ENCODE peak calls at places on chromosomes 3 and 15, in nine cellular contexts. M, P, V, J, S, W, O, R and I are unnamed samples.

GRCh38 chr15:61517776-61518175 is 288.7 kb upstream of the RORA start:
- DNase-seq in J (no peak), O (no peak), P (no peak), M (no peak), V (no peak), R (no peak), W (no peak), S (no peak), I (no peak)

GRCh38 chr3:127170794-127171193 is 22.1 kb upstream of the PRR23E start:
- DNase-seq in P (no peak), R (no peak), S (peak; percentile 27), W (peak; percentile 19), O (no peak), J (no peak), V (peak; percentile 92), M (peak; percentile 64), I (peak; percentile 41)

GRCh38 chr3:186287723-186288122 is 74.3 kb downstream of the DGKG start:
- DNase-seq in M (peak; percentile 85), R (no peak), O (no peak), J (no peak), W (no peak), S (peak; percentile 77), V (no peak), P (no peak), I (no peak)

GRCh38 chr3:57127849-57128566 is 37.1 kb downstream of the IL17RD start:
- DNase-seq in J (no peak), O (no peak), R (no peak), P (no peak), W (no peak), S (no peak), M (no peak), V (no peak), I (no peak)

GRCh38 chr3:72535789-72536188 is 312.5 kb downstream of the SHQ1 start:
- DNase-seq in P (no peak), R (no peak), O (no peak), M (no peak), S (no peak), V (no peak), W (no peak), J (no peak), I (no peak)

GRCh38 chr3:196082471-196082971 is 631 bp upstream of the TFRC start:
- DNase-seq in P (no peak), V (peak; percentile 50), W (no peak), M (peak; percentile 7), R (no peak), J (peak; percentile 3), S (no peak), O (no peak), I (no peak)

GRCh38 chr15:98503970-98504369 is 144.4 kb upstream of the IGF1R start:
- DNase-seq in V (no peak), S (peak; percentile 99), R (no peak), W (no peak), P (no peak), J (no peak), M (peak; percentile 50), O (no peak), I (no peak)

GRCh38 chr15:96147267-96147666 is 183.2 kb upstream of the NR2F2 start:
- DNase-seq in P (no peak), R (no peak), J (no peak), V (no peak), S (no peak), W (no peak), O (no peak), M (no peak), I (no peak)

GRCh38 chr3:77411990-77412389 is 372.1 kb downstream of the ROBO2 start:
- DNase-seq in S (no peak), V (no peak), M (no peak), P (no peak), R (no peak), W (no peak), J (no peak), O (no peak), I (no peak)

GRCh38 chr3:106740116-106740515 is 637.1 kb upstream of the CCDC54 start:
- DNase-seq in W (no peak), V (no peak), P (no peak), M (no peak), O (no peak), S (no peak), J (no peak), R (no peak), I (no peak)

GRCh38 chr3:16618721-16619120 is 13.5 kb upstream of the DAZL start:
- DNase-seq in M (peak; percentile 16), S (peak; percentile 2), O (no peak), V (no peak), J (no peak), P (no peak), R (no peak), W (no peak), I (no peak)

GRCh38 chr15:66880380-66881155 is 178.5 kb downstream of the SMAD6 start:
- DNase-seq in W (no peak), S (no peak), R (no peak), P (no peak), J (no peak), V (no peak), O (no peak), M (no peak), I (no peak)

GRCh38 chr3:63441262-63441661 is 163.2 kb downstream of the SYNPR start:
- DNase-seq in W (no peak), J (no peak), R (no peak), O (no peak), V (no peak), S (no peak), M (no peak), P (no peak), I (no peak)

GRCh38 chr3:181694805-181695660 is 16.7 kb upstream of the SOX2 start:
- DNase-seq in R (no peak), P (peak; percentile 77), M (no peak), W (peak; percentile 70), V (no peak), S (no peak), O (no peak), J (no peak), I (no peak)

GRCh38 chr3:170038434-170039110 is 777 bp downstream of the GPR160 start:
- DNase-seq in S (no peak), R (no peak), M (no peak), J (no peak), O (no peak), W (no peak), P (peak; percentile 74), V (no peak), I (no peak)

GRCh38 chr15:29129221-29129620 is 140.4 kb downstream of the NSMCE3 start:
- DNase-seq in P (peak; percentile 23), V (no peak), S (no peak), O (no peak), W (no peak), J (no peak), M (no peak), R (no peak), I (no peak)

GRCh38 chr3:142863010-142863787 is 25.7 kb downstream of the PCOLCE2 start:
- DNase-seq in P (no peak), J (no peak), V (no peak), S (no peak), W (no peak), M (no peak), O (no peak), R (no peak), I (no peak)

GRCh38 chr3:179098388-179099077 is 26.9 kb upstream of the ZMAT3 start:
- DNase-seq in S (peak; percentile 73), W (no peak), O (no peak), R (no peak), P (no peak), V (no peak), J (no peak), M (peak; percentile 82), I (no peak)

GRCh38 chr3:143601738-143602480 is 246.4 kb downstream of the SLC9A9 start:
- DNase-seq in V (no peak), S (peak; percentile 79), O (no peak), P (no peak), M (peak; percentile 37), W (no peak), R (no peak), J (no peak), I (no peak)

GRCh38 chr15:88981244-88982215 is 68.4 kb upstream of the MFGE8 start:
- DNase-seq in R (no peak), O (no peak), M (no peak), S (no peak), W (no peak), P (no peak), V (no peak), J (peak; percentile 66), I (no peak)

GRCh38 chr3:175338775-175339535 is 479.8 kb downstream of the NAALADL2 start:
- DNase-seq in S (peak; percentile 79), M (peak; percentile 73), V (no peak), R (no peak), O (no peak), P (peak; percentile 54), J (peak; percentile 10), W (no peak), I (no peak)

GRCh38 chr3:138945646-138946553 is 1.0 kb downstream of the FOXL2 start:
- DNase-seq in W (no peak), J (peak; percentile 35), V (no peak), P (no peak), O (no peak), S (no peak), M (peak; percentile 23), R (no peak), I (no peak)

GRCh38 chr3:97810779-97811390 is 10.9 kb upstream of the CRYBG3 start:
- DNase-seq in V (no peak), W (no peak), S (peak; percentile 5), O (no peak), J (no peak), M (peak; percentile 38), P (no peak), R (no peak), I (no peak)

GRCh38 chr3:50639055-50639494 is 22.1 kb downstream of the MAPKAPK3 start:
- DNase-seq in J (no peak), R (no peak), O (no peak), W (no peak), P (no peak), V (no peak), S (peak; percentile 33), M (peak; percentile 76), I (no peak)

GRCh38 chr3:144362126-144362525 is 390.5 kb downstream of the DIPK2A start:
- DNase-seq in W (no peak), J (no peak), O (no peak), R (no peak), M (no peak), S (peak; percentile 65), P (no peak), V (no peak), I (no peak)

GRCh38 chr3:30664449-30664848 is 58.0 kb downstream of the TGFBR2 start:
- DNase-seq in J (no peak), M (no peak), S (no peak), R (no peak), P (no peak), V (no peak), W (no peak), O (no peak), I (no peak)

GRCh38 chr3:117846238-117846637 is 1136.7 kb downstream of the TUSC7 start:
- DNase-seq in M (no peak), P (no peak), O (no peak), J (no peak), R (no peak), V (no peak), S (no peak), W (no peak), I (no peak)

GRCh38 chr3:62475940-62476339 is 102.6 kb upstream of the FEZF2 start:
- DNase-seq in P (no peak), J (no peak), O (no peak), S (no peak), R (no peak), W (no peak), M (no peak), V (no peak), I (no peak)

GRCh38 chr3:188061133-188061532 is 92.8 kb upstream of the LPP start:
- DNase-seq in S (peak; percentile 20), J (peak; percentile 8), R (no peak), V (no peak), M (peak; percentile 64), W (no peak), P (no peak), O (peak; percentile 38), I (no peak)

GRCh38 chr15:94081829-94082228 is 149.5 kb upstream of the MCTP2 start:
- DNase-seq in M (no peak), R (no peak), O (no peak), S (no peak), W (no peak), J (no peak), V (no peak), P (no peak), I (no peak)

GRCh38 chr3:28476194-28476593 is 127.6 kb upstream of the AZI2 start:
- DNase-seq in J (peak; percentile 18), O (no peak), W (no peak), V (peak; percentile 9), M (peak; percentile 57), S (peak; percentile 76), P (no peak), R (no peak), I (no peak)